ENCODE peak calls at places on chromosomes 3 and 15, in nine cellular contexts. Y is GM10248; I is NCI-H1092; E is NT2/D1; J is HS-5; B is hippocampal formation; P is heart left ventricle; V is activated T-cell treated with anti-CD3 and anti-CD28 coated beads, Interleukin-2, amount 50 U/mL, for 4 hours; M is activated effector memory CD4-positive, alpha-beta T cell treated with Interleukin-2 at 50 U/mL for 16 hours. C is an unnamed sample.

GRCh38 chr3:165518346-165518745 is 318.9 kb downstream of the BCHE start:
- DNase-seq in J (no peak), Y (no peak), P (no peak), M (no peak), E (no peak), B (no peak), V (no peak), I (no peak), C (no peak)

GRCh38 chr3:182983811-182984210 is 3.5 kb upstream of the DCUN1D1 start:
- DNase-seq in Y (no peak), E (no peak), M (no peak), P (no peak), V (no peak), B (no peak), J (no peak), I (no peak), C (no peak)

GRCh38 chr15:37995461-37996347 is 61.3 kb downstream of the TMCO5A start:
- DNase-seq in M (no peak), J (peak), E (peak), B (peak), V (no peak), Y (no peak), P (peak), I (no peak), C (peak)

GRCh38 chr3:176814252-176814651 is 383.0 kb downstream of the TBL1XR1 start:
- DNase-seq in J (no peak), E (peak), I (no peak), Y (peak), B (peak), M (no peak), V (no peak), P (peak), C (peak)

GRCh38 chr15:64695571-64695992 is 79.8 kb downstream of the RBPMS2 start:
- DNase-seq in I (no peak), V (no peak), E (no peak), B (peak), J (no peak), M (no peak), P (peak), Y (no peak), C (no peak)

GRCh38 chr3:101381809-101382208 is 61.4 kb upstream of the IMPG2 start:
- DNase-seq in V (no peak), P (no peak), J (peak), M (no peak), E (no peak), Y (peak), I (peak), B (no peak), C (peak)

GRCh38 chr3:66407281-66408218 is 93.3 kb downstream of the LRIG1 start:
- DNase-seq in B (peak), Y (peak), V (peak), M (peak), I (no peak), P (peak), J (no peak), E (peak), C (peak)

GRCh38 chr15:50698101-50698500 is 11.5 kb upstream of the TRPM7 start:
- DNase-seq in I (no peak), J (no peak), M (no peak), E (no peak), B (no peak), Y (no peak), P (no peak), V (no peak), C (no peak)

GRCh38 chr3:191753186-191753585 is 292.2 kb downstream of the PYDC2 start:
- DNase-seq in P (no peak), I (no peak), E (no peak), B (no peak), V (no peak), J (no peak), Y (no peak), M (no peak), C (no peak)

GRCh38 chr15:62561572-62561970 is 396.5 kb upstream of the C2CD4B start:
- DNase-seq in B (no peak), V (no peak), P (no peak), J (no peak), E (no peak), Y (no peak), M (no peak), I (no peak), C (no peak)

GRCh38 chr3:133262371-133262770 is 137.5 kb upstream of the BFSP2 start:
- DNase-seq in J (no peak), B (no peak), E (no peak), M (no peak), Y (no peak), V (no peak), I (no peak), P (no peak), C (no peak)

GRCh38 chr15:81046290-81046689 is 45.6 kb downstream of the TLNRD1 start:
- DNase-seq in I (no peak), E (no peak), M (no peak), Y (no peak), B (no peak), V (no peak), J (no peak), P (no peak), C (no peak)

GRCh38 chr3:194760740-194761139 is 75.1 kb downstream of the FAM43A start:
- DNase-seq in M (no peak), E (no peak), Y (no peak), V (no peak), I (no peak), J (no peak), P (no peak), B (no peak), C (no peak)

GRCh38 chr15:57216288-57216687 is 160.0 kb upstream of the CGNL1 start:
- DNase-seq in Y (no peak), J (peak), I (no peak), E (no peak), V (no peak), M (no peak), B (no peak), P (no peak), C (peak)

GRCh38 chr3:131903988-131904415 is 130.8 kb downstream of the CPNE4 start:
- DNase-seq in P (no peak), V (no peak), E (no peak), J (peak), Y (no peak), M (no peak), B (no peak), I (no peak), C (no peak)

GRCh38 chr15:72365844-72366243 is 10.0 kb downstream of the HEXA start:
- DNase-seq in Y (peak), M (no peak), P (no peak), E (no peak), B (no peak), I (no peak), J (no peak), V (no peak), C (no peak)

GRCh38 chr3:47009225-47010049 is 30.0 kb downstream of the NBEAL2 start:
- DNase-seq in M (no peak), V (peak), J (no peak), I (peak), E (no peak), P (peak), Y (peak), B (peak), C (peak)

GRCh38 chr15:69735126-69735525 is 282.5 kb downstream of the RPLP1 start:
- DNase-seq in V (no peak), P (no peak), E (peak), M (no peak), Y (no peak), I (no peak), J (no peak), B (no peak), C (peak)

GRCh38 chr3:100231668-100232067 is 29.1 kb upstream of the TBC1D23 start:
- DNase-seq in Y (no peak), V (no peak), M (no peak), J (no peak), B (no peak), E (no peak), P (no peak), I (no peak), C (no peak)

GRCh38 chr3:141078200-141078599 is 27.1 kb downstream of the SPSB4 start:
- DNase-seq in E (no peak), J (no peak), V (no peak), B (no peak), P (no peak), I (no peak), M (no peak), Y (no peak), C (no peak)

GRCh38 chr3:195440379-195440778 is 2.4 kb downstream of the ACAP2 start:
- DNase-seq in P (no peak), J (no peak), V (no peak), Y (no peak), I (no peak), M (no peak), B (no peak), E (no peak), C (no peak)

GRCh38 chr15:45205192-45205591 is 17.4 kb upstream of the SHF start:
- DNase-seq in M (no peak), B (peak), E (no peak), I (peak), V (peak), J (no peak), Y (peak), P (no peak), C (peak)

C was measured in A673.